ENCODE peak calls at places on chromosomes 11 and 22, in seven cellular contexts. T is effector memory CD4-positive, alpha-beta T cell; K is right cardiac atrium; M is skeletal muscle cell; Y is SJSA1; P is HAP-1; H is lower leg skin. W is an unnamed sample.

GRCh38 chr22:39252461-39253391 is 7.9 kb upstream of the PDGFB start:
- DNase-seq in K (no peak), P (no peak), Y (peak), H (no peak), M (no peak), T (no peak), W (no peak)

GRCh38 chr11:12215192-12215591 is 104.8 kb downstream of the MICAL2 start:
- DNase-seq in M (no peak), Y (no peak), T (no peak), K (no peak), H (no peak), P (no peak), W (no peak)

GRCh38 chr11:71383461-71383860 is 64.7 kb downstream of the DHCR7 start:
- DNase-seq in K (no peak), T (no peak), M (no peak), H (no peak), Y (no peak), P (no peak), W (no peak)

GRCh38 chr22:32991353-32992115 is 66.6 kb downstream of the SYN3 start:
- DNase-seq in M (peak), P (no peak), K (peak), Y (no peak), T (no peak), H (peak), W (peak)

GRCh38 chr11:85965202-85965601 is 103.7 kb downstream of the PICALM start:
- DNase-seq in H (no peak), P (no peak), K (no peak), M (peak), T (no peak), Y (no peak), W (no peak)

GRCh38 chr11:26537341-26537740 is 34.7 kb downstream of the MUC15 start:
- DNase-seq in K (no peak), Y (no peak), M (no peak), P (no peak), H (no peak), T (no peak), W (no peak)

GRCh38 chr11:58494096-58494495 is 13.8 kb downstream of the OR5B21 start:
- DNase-seq in H (no peak), K (no peak), Y (no peak), T (no peak), M (no peak), P (no peak), W (no peak)

GRCh38 chr11:119160151-119160550 is 8.4 kb upstream of the NLRX1 start:
- DNase-seq in T (no peak), K (no peak), H (no peak), M (no peak), P (no peak), Y (no peak), W (no peak)

GRCh38 chr11:119493712-119494111 is 70.7 kb upstream of the THY1 start:
- DNase-seq in M (no peak), H (no peak), P (peak), T (no peak), Y (no peak), K (no peak), W (no peak)

GRCh38 chr11:119189393-119189792 is 4.1 kb downstream of the NHERF4 start:
- DNase-seq in K (no peak), T (no peak), H (no peak), Y (no peak), M (no peak), P (no peak), W (no peak)

GRCh38 chr11:134418119-134418840 is 6.2 kb upstream of the B3GAT1 start:
- DNase-seq in K (no peak), H (no peak), Y (no peak), T (no peak), M (peak), P (peak), W (peak)

GRCh38 chr22:24981066-24981465 is 28.6 kb downstream of the KIAA1671 start:
- DNase-seq in K (no peak), T (no peak), M (no peak), H (no peak), P (no peak), Y (no peak), W (no peak)

GRCh38 chr11:10441652-10442503 is 13.2 kb upstream of the AMPD3 start:
- DNase-seq in H (no peak), P (no peak), T (no peak), M (no peak), K (no peak), Y (no peak), W (no peak)

GRCh38 chr11:13183094-13183825 is 94.3 kb upstream of the BMAL1 start:
- DNase-seq in H (no peak), P (peak), K (no peak), T (no peak), M (no peak), Y (peak), W (peak)

GRCh38 chr11:85682330-85683305 is 3.4 kb downstream of the CCDC89 start:
- DNase-seq in K (peak), T (peak), M (no peak), H (peak), Y (no peak), P (no peak), W (peak)

GRCh38 chr11:12260731-12261521 is 116.4 kb upstream of the PARVA start:
- DNase-seq in P (no peak), M (no peak), K (no peak), H (no peak), T (no peak), Y (no peak), W (no peak)

GRCh38 chr11:111069076-111069475 is 176.4 kb upstream of the POU2AF2 start:
- DNase-seq in K (no peak), M (peak), H (no peak), T (no peak), P (no peak), Y (no peak), W (no peak)

GRCh38 chr11:42170601-42171000 is 711.1 kb upstream of the LRRC4C start:
- DNase-seq in Y (no peak), T (no peak), M (peak), P (no peak), K (no peak), H (no peak), W (no peak)

GRCh38 chr11:63520606-63521170 is 14.8 kb downstream of the LGALS12 start:
- DNase-seq in Y (no peak), H (no peak), P (no peak), M (no peak), K (no peak), T (no peak), W (no peak)

GRCh38 chr11:125451400-125452124 is 44.5 kb downstream of the FEZ1 start:
- DNase-seq in T (no peak), Y (no peak), K (peak), H (peak), P (peak), M (no peak), W (peak)

GRCh38 chr11:105298174-105298573 is 158.6 kb upstream of the CARD18 start:
- DNase-seq in P (no peak), K (no peak), M (no peak), Y (no peak), H (no peak), T (no peak), W (no peak)

GRCh38 chr11:117946196-117946841 is 17.1 kb upstream of the TMPRSS13 start:
- DNase-seq in H (no peak), M (no peak), T (no peak), Y (no peak), P (no peak), K (no peak), W (no peak)

GRCh38 chr11:17014321-17014773 is at the start of gene PLEKHA7:
- DNase-seq in M (no peak), Y (no peak), H (no peak), K (peak), P (peak), T (no peak), W (no peak)

GRCh38 chr22:46360097-46360496 is 24.6 kb downstream of the TRMU start:
- DNase-seq in M (no peak), K (peak), P (no peak), Y (no peak), T (no peak), H (no peak), W (no peak)

GRCh38 chr11:63813563-63814382 is 517 bp downstream of the SPINDOC start:
- DNase-seq in T (peak), K (peak), Y (peak), H (peak), P (peak), M (no peak), W (peak)

GRCh38 chr22:47678667-47679287 is 916.3 kb downstream of the TBC1D22A start:
- DNase-seq in Y (no peak), H (no peak), M (no peak), K (no peak), T (no peak), P (no peak), W (no peak)

GRCh38 chr11:61587541-61587941 is 6.7 kb upstream of the SYT7 start:
- DNase-seq in P (no peak), H (peak), M (no peak), Y (no peak), T (peak), K (peak), W (no peak)

GRCh38 chr11:72739240-72740059 is 12.8 kb downstream of the ARAP1 start:
- DNase-seq in P (no peak), Y (no peak), T (no peak), M (no peak), K (peak), H (no peak), W (no peak)
- H3K4me3 ChIP-seq in P (no peak), Y (no peak), T (no peak), M (no peak), K (no peak), H (no peak), W (no peak)

GRCh38 chr22:30294830-30295229 is 5.5 kb upstream of the CASTOR1 start:
- DNase-seq in Y (no peak), P (no peak), T (no peak), H (no peak), M (no peak), K (peak), W (no peak)

GRCh38 chr22:30296851-30297250 is 7.5 kb upstream of the CASTOR1 start:
- DNase-seq in P (no peak), Y (no peak), T (no peak), M (no peak), H (no peak), K (peak), W (no peak)

GRCh38 chr22:30294066-30294465 is 4.8 kb upstream of the CASTOR1 start:
- DNase-seq in P (no peak), Y (no peak), T (no peak), K (peak), M (no peak), H (no peak), W (no peak)

GRCh38 chr22:30296324-30296723 is 7.0 kb upstream of the CASTOR1 start:
- DNase-seq in T (no peak), K (no peak), M (no peak), Y (no peak), H (no peak), P (no peak), W (no peak)

DNA sequence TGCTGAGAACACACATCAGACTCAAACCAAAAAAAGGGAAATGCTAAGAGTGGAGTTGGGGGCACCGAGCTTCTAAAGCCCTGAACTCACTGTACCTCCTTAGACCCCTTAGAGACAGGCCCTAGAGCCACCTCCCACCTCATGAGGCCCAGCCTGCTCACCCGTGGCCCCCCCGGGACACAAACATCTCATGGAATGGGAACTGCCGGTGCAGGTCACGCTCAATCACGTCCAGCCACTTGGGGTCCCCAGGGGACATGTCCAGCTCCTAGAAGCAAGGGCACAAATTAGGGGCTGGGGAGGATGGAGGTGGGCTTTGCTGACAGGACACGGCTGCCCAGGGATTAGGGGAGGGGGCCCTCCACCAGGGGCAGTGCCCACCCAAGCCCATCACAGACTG is 6.3 kb upstream of the CASTOR1 start:
- DNase-seq in M (no peak), H (no peak), K (peak), Y (no peak), T (no peak), P (no peak), W (no peak)
- H3K4me3 ChIP-seq in M (no peak), H (no peak), K (no peak), Y (no peak), T (no peak), P (no peak), W (no peak)

GRCh38 chr11:65434057-65434666 is 11.6 kb downstream of the NEAT1 start:
- DNase-seq in H (peak), M (no peak), Y (no peak), T (no peak), P (no peak), K (no peak), W (no peak)

GRCh38 chr11:65435981-65436411 is 13.4 kb downstream of the NEAT1 start:
- DNase-seq in P (peak), T (no peak), M (no peak), H (peak), Y (no peak), K (no peak), W (no peak)

GRCh38 chr11:65433657-65434056 is 11.1 kb downstream of the NEAT1 start:
- DNase-seq in T (no peak), K (peak), P (no peak), H (peak), Y (no peak), M (no peak), W (no peak)

GRCh38 chr11:65435330-65435931 is 12.8 kb downstream of the NEAT1 start:
- DNase-seq in T (no peak), K (no peak), M (no peak), Y (no peak), P (peak), H (peak), W (no peak)

GRCh38 chr11:65434667-65435179 is 12.1 kb downstream of the NEAT1 start:
- DNase-seq in K (no peak), T (no peak), H (peak), M (no peak), P (no peak), Y (no peak), W (no peak)
- H3K4me3 ChIP-seq in K (no peak), T (no peak), H (no peak), M (peak), P (no peak), Y (no peak), W (no peak)

GRCh38 chr22:37709445-37709765 is 12.6 kb downstream of the TRIOBP start:
- DNase-seq in M (no peak), H (no peak), K (no peak), T (no peak), P (no peak), Y (no peak), W (no peak)
- H3K4me3 ChIP-seq in M (no peak), H (no peak), K (no peak), T (no peak), P (no peak), Y (no peak), W (no peak)

DNA sequence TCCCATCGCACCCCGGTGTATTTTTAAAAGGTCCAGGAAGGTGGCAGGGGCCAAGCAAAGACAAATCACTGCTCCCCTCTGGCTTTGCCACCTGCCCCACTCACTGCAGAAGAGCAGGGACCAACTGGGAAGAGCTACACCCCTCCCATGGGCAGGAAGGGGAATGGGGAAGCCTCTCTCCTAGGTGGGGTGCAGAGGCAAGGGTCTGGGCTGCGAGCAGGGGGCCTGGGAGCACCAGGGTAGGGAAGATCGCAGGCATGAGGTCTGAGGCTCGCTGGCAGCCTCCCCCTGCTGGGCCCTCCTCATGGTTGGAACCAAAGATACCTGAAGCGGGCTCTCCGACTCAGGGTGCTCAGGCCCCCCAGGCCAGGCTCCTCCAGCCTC is 36.8 kb downstream of the PISD start:
- DNase-seq in Y (no peak), T (no peak), H (no peak), M (no peak), K (no peak), P (no peak), W (no peak)
- H3K4me3 ChIP-seq in Y (no peak), T (no peak), H (no peak), M (no peak), K (no peak), P (no peak), W (no peak)

GRCh38 chr11:123525072-123525471 is 95.0 kb downstream of the GRAMD1B start:
- DNase-seq in Y (no peak), K (no peak), M (no peak), H (no peak), T (no peak), P (no peak), W (no peak)
- H3K4me3 ChIP-seq in Y (peak), K (no peak), M (no peak), H (no peak), T (no peak), P (no peak), W (no peak)

DNA sequence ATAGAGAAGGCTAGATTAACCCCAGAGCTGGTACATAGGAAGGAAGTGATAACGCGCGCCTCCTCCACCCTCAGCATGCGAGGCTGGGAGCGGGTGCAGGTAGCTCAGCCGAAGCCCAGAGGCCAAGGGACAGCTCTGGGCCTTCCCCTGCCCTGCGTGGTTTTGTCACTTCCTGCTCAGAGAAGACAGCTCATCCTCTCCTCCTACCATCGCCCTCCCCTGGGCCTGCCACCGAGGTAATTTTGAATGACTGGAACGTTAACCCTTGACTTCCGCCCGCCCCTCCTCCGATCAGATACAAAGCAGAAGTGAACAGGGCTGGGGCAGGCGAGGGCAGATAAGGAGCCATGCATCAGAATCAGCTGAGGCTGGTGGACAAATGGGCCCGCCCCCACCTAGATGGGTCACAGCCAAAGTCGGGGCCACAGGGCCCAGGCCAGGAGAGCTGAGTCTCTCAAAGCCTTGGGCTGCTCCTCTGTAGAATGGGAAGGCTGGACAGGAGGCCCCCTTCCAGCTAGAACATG is 1.6 kb downstream of the RAC2 start:
- DNase-seq in P (no peak), H (peak), K (peak), T (peak), Y (no peak), M (no peak), W (no peak)
- H3K4me3 ChIP-seq in P (no peak), H (no peak), K (no peak), T (peak), Y (no peak), M (no peak), W (no peak)

GRCh38 chr11:122202161-122202950 is 86.3 kb upstream of the BLID start:
- DNase-seq in Y (peak), M (peak), H (no peak), T (no peak), K (no peak), P (no peak), W (no peak)
- H3K4me3 ChIP-seq in Y (peak), M (peak), H (no peak), T (no peak), K (peak), P (no peak), W (no peak)

W was measured in SJCRH30.